ENCODE peak calls at places on chromosomes 11 and 22, in six cellular contexts. One of them, this sample, is unnamed.

GRCh38 chr11:113549061-113549460 is 73.9 kb upstream of the DRD2 start:
- DNase-seq in neural progenitor cell: no peak
- DNase-seq in mammary epithelial cell: peak
- DNase-seq in OCI-LY7: no peak
- DNase-seq in SK-N-SH: no peak
- DNase-seq in fibroblast of lung: no peak
- DNase-seq in this sample: no peak

GRCh38 chr11:102142333-102142732 is 32.1 kb downstream of the YAP1 start:
- DNase-seq in OCI-LY7: no peak
- DNase-seq in fibroblast of lung: peak
- DNase-seq in SK-N-SH: no peak
- DNase-seq in mammary epithelial cell: no peak
- DNase-seq in neural progenitor cell: no peak
- DNase-seq in this sample: no peak

GRCh38 chr11:134045799-134046635 is 22.9 kb upstream of the JAM3 start:
- DNase-seq in OCI-LY7: no peak
- DNase-seq in fibroblast of lung: no peak
- DNase-seq in neural progenitor cell: peak
- DNase-seq in mammary epithelial cell: no peak
- DNase-seq in SK-N-SH: peak
- DNase-seq in this sample: peak

GRCh38 chr11:59097113-59097708 is 9.8 kb upstream of the FAM111B start:
- DNase-seq in neural progenitor cell: peak
- DNase-seq in fibroblast of lung: peak
- DNase-seq in mammary epithelial cell: peak
- DNase-seq in SK-N-SH: peak
- DNase-seq in OCI-LY7: peak
- DNase-seq in this sample: peak

GRCh38 chr11:118953265-118953664 is 2.8 kb upstream of the UPK2 start:
- DNase-seq in fibroblast of lung: peak
- DNase-seq in SK-N-SH: peak
- DNase-seq in neural progenitor cell: peak
- DNase-seq in mammary epithelial cell: no peak
- DNase-seq in OCI-LY7: peak
- DNase-seq in this sample: peak

GRCh38 chr11:46127150-46127638 is 5.9 kb upstream of the PHF21A start:
- DNase-seq in SK-N-SH: peak
- DNase-seq in fibroblast of lung: peak
- DNase-seq in mammary epithelial cell: peak
- DNase-seq in OCI-LY7: peak
- DNase-seq in neural progenitor cell: peak
- DNase-seq in this sample: peak

GRCh38 chr11:76615950-76616349 is 54.6 kb downstream of the LRRC32 start:
- DNase-seq in fibroblast of lung: peak
- DNase-seq in OCI-LY7: no peak
- DNase-seq in mammary epithelial cell: no peak
- DNase-seq in neural progenitor cell: no peak
- DNase-seq in SK-N-SH: no peak
- DNase-seq in this sample: no peak

GRCh38 chr11:22581354-22581753 is 44.3 kb downstream of the FANCF start:
- DNase-seq in OCI-LY7: no peak
- DNase-seq in neural progenitor cell: no peak
- DNase-seq in fibroblast of lung: no peak
- DNase-seq in mammary epithelial cell: no peak
- DNase-seq in SK-N-SH: no peak
- DNase-seq in this sample: no peak

GRCh38 chr11:2210366-2211112 is 38.9 kb upstream of the TH start:
- DNase-seq in SK-N-SH: no peak
- DNase-seq in OCI-LY7: no peak
- DNase-seq in fibroblast of lung: no peak
- DNase-seq in neural progenitor cell: no peak
- DNase-seq in mammary epithelial cell: no peak
- DNase-seq in this sample: no peak

GRCh38 chr11:102464859-102465500 is 12.4 kb upstream of the TMEM123 start:
- DNase-seq in OCI-LY7: no peak
- DNase-seq in mammary epithelial cell: no peak
- DNase-seq in neural progenitor cell: no peak
- DNase-seq in fibroblast of lung: no peak
- DNase-seq in SK-N-SH: no peak
- DNase-seq in this sample: no peak

GRCh38 chr11:36619502-36619901 is 21.5 kb upstream of the RAG2 start:
- DNase-seq in neural progenitor cell: no peak
- DNase-seq in fibroblast of lung: no peak
- DNase-seq in SK-N-SH: peak
- DNase-seq in mammary epithelial cell: no peak
- DNase-seq in OCI-LY7: no peak
- DNase-seq in this sample: no peak

GRCh38 chr11:72820439-72821139 is 6.4 kb downstream of the ATG16L2 start:
- DNase-seq in SK-N-SH: no peak
- DNase-seq in mammary epithelial cell: no peak
- DNase-seq in neural progenitor cell: no peak
- DNase-seq in fibroblast of lung: no peak
- DNase-seq in OCI-LY7: no peak
- DNase-seq in this sample: no peak

GRCh38 chr11:34757026-34757451 is 136.1 kb downstream of the EHF start:
- DNase-seq in fibroblast of lung: peak
- DNase-seq in neural progenitor cell: no peak
- DNase-seq in SK-N-SH: no peak
- DNase-seq in mammary epithelial cell: peak
- DNase-seq in OCI-LY7: no peak
- DNase-seq in this sample: no peak

GRCh38 chr11:27693398-27693797 is 6.9 kb downstream of the BDNF start:
- DNase-seq in OCI-LY7: no peak
- DNase-seq in SK-N-SH: no peak
- DNase-seq in fibroblast of lung: no peak
- DNase-seq in neural progenitor cell: no peak
- DNase-seq in mammary epithelial cell: no peak
- DNase-seq in this sample: peak

GRCh38 chr11:1310315-1310687 is 869 bp upstream of the TOLLIP start:
- DNase-seq in OCI-LY7: peak
- DNase-seq in SK-N-SH: no peak
- DNase-seq in mammary epithelial cell: no peak
- DNase-seq in fibroblast of lung: no peak
- DNase-seq in neural progenitor cell: no peak
- DNase-seq in this sample: peak

GRCh38 chr11:8863838-8864237 is 47.2 kb upstream of the AKIP1 start:
- DNase-seq in SK-N-SH: no peak
- DNase-seq in OCI-LY7: no peak
- DNase-seq in neural progenitor cell: no peak
- DNase-seq in mammary epithelial cell: peak
- DNase-seq in fibroblast of lung: peak
- DNase-seq in this sample: no peak

GRCh38 chr22:25824828-25825474 is 83.0 kb downstream of the MYO18B start:
- DNase-seq in fibroblast of lung: no peak
- DNase-seq in OCI-LY7: no peak
- DNase-seq in neural progenitor cell: peak
- DNase-seq in mammary epithelial cell: no peak
- DNase-seq in SK-N-SH: peak
- DNase-seq in this sample: no peak

GRCh38 chr11:124113890-124114289 is 1.4 kb upstream of the VWA5A start:
- DNase-seq in neural progenitor cell: no peak
- DNase-seq in SK-N-SH: no peak
- DNase-seq in OCI-LY7: no peak
- DNase-seq in mammary epithelial cell: peak
- DNase-seq in fibroblast of lung: peak
- DNase-seq in this sample: no peak

GRCh38 chr11:108647701-108648527 is 17.0 kb upstream of the DDX10 start:
- DNase-seq in OCI-LY7: peak
- DNase-seq in SK-N-SH: peak
- DNase-seq in fibroblast of lung: peak
- DNase-seq in mammary epithelial cell: peak
- DNase-seq in neural progenitor cell: peak
- DNase-seq in this sample: peak

GRCh38 chr11:26231252-26231661 is 100.7 kb upstream of the ANO3 start:
- DNase-seq in neural progenitor cell: no peak
- DNase-seq in fibroblast of lung: peak
- DNase-seq in OCI-LY7: no peak
- DNase-seq in mammary epithelial cell: peak
- DNase-seq in SK-N-SH: no peak
- DNase-seq in this sample: no peak

GRCh38 chr11:47233989-47234668 is 14.5 kb downstream of the ACP2 start:
- DNase-seq in fibroblast of lung: peak
- DNase-seq in mammary epithelial cell: peak
- DNase-seq in neural progenitor cell: peak
- DNase-seq in OCI-LY7: peak
- DNase-seq in SK-N-SH: peak
- DNase-seq in this sample: peak

DNA sequence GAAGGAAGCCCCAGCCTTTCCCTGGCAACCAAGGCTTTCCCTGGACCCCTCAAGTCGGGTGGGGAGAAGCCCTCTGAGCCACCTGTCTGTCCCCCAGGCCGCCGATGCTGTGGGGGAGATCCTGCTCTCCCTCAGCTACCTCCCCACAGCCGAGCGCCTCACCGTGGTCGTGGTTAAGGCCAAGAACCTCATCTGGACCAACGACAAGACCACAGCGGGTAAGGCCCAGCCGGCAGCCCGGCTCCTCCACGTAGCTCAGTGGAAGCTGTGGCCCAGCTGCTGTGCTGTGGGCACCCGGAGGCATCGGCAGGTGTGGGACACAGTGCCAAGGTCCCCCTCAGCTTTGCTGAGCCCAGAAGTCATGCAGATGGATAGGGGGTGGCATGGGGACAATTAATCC is 12.2 kb upstream of the RHOD start:
- DNase-seq in SK-N-SH: no peak
- DNase-seq in neural progenitor cell: no peak
- DNase-seq in OCI-LY7: no peak
- DNase-seq in fibroblast of lung: no peak
- DNase-seq in mammary epithelial cell: no peak
- DNase-seq in this sample: peak
- H2AFZ ChIP-seq in SK-N-SH: no peak
- H2AFZ ChIP-seq in neural progenitor cell: no peak
- H2AFZ ChIP-seq in OCI-LY7: no peak
- H2AFZ ChIP-seq in fibroblast of lung: no peak
- H2AFZ ChIP-seq in mammary epithelial cell: no peak
- H2AFZ ChIP-seq in this sample: no peak

DNA sequence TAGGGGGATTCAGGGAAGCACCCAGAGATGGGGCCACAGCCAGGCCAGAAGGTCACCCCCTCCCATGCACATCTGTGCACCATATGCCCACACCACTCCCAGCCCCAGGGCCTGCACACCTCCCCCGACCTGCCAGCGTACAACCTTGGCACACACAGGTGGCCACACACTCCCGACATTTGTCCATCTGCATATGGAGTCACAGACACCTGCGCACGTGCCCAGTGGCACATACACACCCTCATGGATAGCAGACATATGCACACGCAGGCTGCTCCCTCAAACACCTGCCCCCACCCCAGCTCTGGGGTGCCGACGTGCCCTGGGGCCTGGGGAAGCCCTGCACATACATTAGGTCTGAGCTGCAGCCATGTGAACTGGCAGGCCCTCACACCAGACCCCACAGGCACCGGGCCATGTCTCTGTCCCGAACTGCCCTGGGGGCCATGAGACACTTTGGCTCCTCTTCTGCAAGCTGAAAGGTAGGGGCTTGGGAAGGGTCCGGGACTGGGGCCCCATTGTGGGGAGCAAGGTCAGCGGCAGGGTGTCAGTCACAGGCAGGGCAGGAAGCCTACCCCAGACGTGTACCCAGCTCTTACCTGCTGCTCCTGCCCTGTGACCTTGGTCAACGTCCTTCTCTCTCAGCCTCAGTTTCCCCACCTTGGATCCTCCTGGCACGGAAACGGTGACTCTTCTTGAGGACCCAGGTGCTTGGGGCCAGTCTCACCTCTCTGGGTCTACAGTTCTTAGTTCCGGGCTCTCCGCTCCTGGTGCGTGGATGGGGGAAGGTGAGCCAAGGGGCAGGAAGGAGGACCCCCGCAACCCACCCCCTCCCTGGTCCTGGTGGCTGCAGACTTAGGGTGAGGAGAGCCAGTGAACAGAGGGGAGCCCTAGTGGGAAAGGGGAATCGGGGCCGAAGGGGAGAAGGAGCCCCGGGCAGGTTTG is 582 bp upstream of the CABP7 start:
- DNase-seq in OCI-LY7: no peak
- DNase-seq in neural progenitor cell: no peak
- DNase-seq in mammary epithelial cell: no peak
- DNase-seq in SK-N-SH: peak
- DNase-seq in fibroblast of lung: no peak
- DNase-seq in this sample: no peak
- H3K4me3 ChIP-seq in OCI-LY7: no peak
- H3K4me3 ChIP-seq in neural progenitor cell: no peak
- H3K4me3 ChIP-seq in mammary epithelial cell: no peak
- H3K4me3 ChIP-seq in SK-N-SH: peak
- H3K4me3 ChIP-seq in fibroblast of lung: no peak
- H3K4me3 ChIP-seq in this sample: no peak

GRCh38 chr11:66609951-66610617 is 6.3 kb upstream of the RBM14 start:
- DNase-seq in fibroblast of lung: no peak
- DNase-seq in SK-N-SH: no peak
- DNase-seq in neural progenitor cell: no peak
- DNase-seq in OCI-LY7: no peak
- DNase-seq in mammary epithelial cell: no peak
- DNase-seq in this sample: no peak

GRCh38 chr11:66603072-66603471 is 10.1 kb downstream of the CCS start:
- DNase-seq in mammary epithelial cell: no peak
- DNase-seq in fibroblast of lung: no peak
- DNase-seq in OCI-LY7: no peak
- DNase-seq in neural progenitor cell: no peak
- DNase-seq in SK-N-SH: no peak
- DNase-seq in this sample: no peak

GRCh38 chr11:66604161-66604560 is 11.2 kb downstream of the CCS start:
- DNase-seq in fibroblast of lung: no peak
- DNase-seq in SK-N-SH: no peak
- DNase-seq in neural progenitor cell: no peak
- DNase-seq in OCI-LY7: no peak
- DNase-seq in mammary epithelial cell: no peak
- DNase-seq in this sample: no peak

GRCh38 chr11:66612458-66612857 is 4.0 kb upstream of the RBM14 start:
- DNase-seq in SK-N-SH: no peak
- DNase-seq in fibroblast of lung: no peak
- DNase-seq in OCI-LY7: no peak
- DNase-seq in neural progenitor cell: no peak
- DNase-seq in mammary epithelial cell: no peak
- DNase-seq in this sample: no peak

GRCh38 chr11:66607126-66607834 is 9.2 kb upstream of the RBM14 start:
- DNase-seq in SK-N-SH: no peak
- DNase-seq in OCI-LY7: no peak
- DNase-seq in fibroblast of lung: peak
- DNase-seq in mammary epithelial cell: peak
- DNase-seq in neural progenitor cell: no peak
- DNase-seq in this sample: no peak
- H2AFZ ChIP-seq in SK-N-SH: no peak
- H2AFZ ChIP-seq in OCI-LY7: no peak
- H2AFZ ChIP-seq in fibroblast of lung: no peak
- H2AFZ ChIP-seq in mammary epithelial cell: no peak
- H2AFZ ChIP-seq in neural progenitor cell: no peak
- H2AFZ ChIP-seq in this sample: no peak

DNA sequence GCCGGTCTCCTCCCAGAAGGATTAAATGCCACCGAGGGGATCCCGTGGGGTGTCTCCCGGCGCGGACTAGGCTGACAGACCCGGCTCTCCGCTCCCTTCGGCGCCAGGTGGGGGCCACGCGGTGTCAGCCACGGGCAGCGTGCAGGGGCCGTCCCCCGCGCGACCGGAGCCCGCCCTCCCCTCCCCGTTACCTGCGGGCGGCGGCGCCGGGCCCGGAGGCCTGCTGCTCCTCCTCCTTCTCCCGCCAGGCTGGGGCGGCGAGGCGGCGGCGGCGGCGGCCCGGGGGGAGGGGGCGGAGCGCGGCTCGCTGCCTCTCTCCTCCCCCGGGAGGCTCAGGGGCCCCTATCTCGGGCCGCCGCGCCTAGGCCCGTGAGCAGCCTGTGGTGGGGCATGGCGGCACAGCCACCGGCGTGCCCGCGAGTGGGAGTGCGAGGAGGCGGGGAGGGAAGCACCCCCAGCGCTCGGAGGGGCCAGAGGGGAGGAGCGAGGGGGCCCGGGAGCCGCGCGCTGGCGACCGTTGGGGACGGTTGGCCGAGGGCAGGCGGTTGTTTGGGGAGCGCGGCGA is 451 bp downstream of the ZBTB44 start:
- DNase-seq in SK-N-SH: peak
- DNase-seq in mammary epithelial cell: peak
- DNase-seq in fibroblast of lung: peak
- DNase-seq in OCI-LY7: peak
- DNase-seq in neural progenitor cell: peak
- DNase-seq in this sample: peak
- H3K4me3 ChIP-seq in SK-N-SH: peak
- H3K4me3 ChIP-seq in mammary epithelial cell: peak
- H3K4me3 ChIP-seq in fibroblast of lung: peak
- H3K4me3 ChIP-seq in OCI-LY7: peak
- H3K4me3 ChIP-seq in neural progenitor cell: peak
- H3K4me3 ChIP-seq in this sample: peak

This sample was measured in Karpas-422.